ENCODE peak calls at places on chromosomes 11 and 22, in five cellular contexts. B, Y, W, O and T are unnamed samples.

GRCh38 chr11:57474017-57474750 is 13.9 kb downstream of the RTN4RL2 start:
- DNase-seq in B (peak), Y (no peak), W (no peak), O (no peak), T (no peak)

GRCh38 chr11:126423154-126423553 is 67.7 kb downstream of the ST3GAL4 start:
- DNase-seq in B (no peak), Y (no peak), W (no peak), O (no peak), T (no peak)

GRCh38 chr11:78954261-78954660 is 379.6 kb upstream of the NARS2 start:
- DNase-seq in B (no peak), Y (no peak), W (no peak), O (no peak), T (no peak)

GRCh38 chr11:21514298-21514697 is 678.6 kb upstream of the ANO5 start:
- DNase-seq in B (no peak), Y (no peak), W (peak), O (no peak), T (peak)

GRCh38 chr22:17120281-17120680 is 879 bp downstream of the TMEM121B start:
- DNase-seq in B (peak), Y (peak), W (no peak), O (peak), T (peak)

GRCh38 chr11:19344661-19345518 is 104.1 kb upstream of the E2F8 start:
- DNase-seq in B (no peak), Y (peak), W (peak), O (peak), T (peak)

GRCh38 chr22:48581821-48582469 is 1245.7 kb downstream of the BRD1 start:
- DNase-seq in B (no peak), Y (no peak), W (no peak), O (no peak), T (peak)

GRCh38 chr11:70230151-70230839 is 27.2 kb downstream of the FADD start:
- DNase-seq in B (no peak), Y (no peak), W (no peak), O (no peak), T (no peak)

GRCh38 chr11:68297494-68297811 is 14.9 kb upstream of the LRP5 start:
- DNase-seq in B (no peak), Y (no peak), W (no peak), O (no peak), T (no peak)

GRCh38 chr11:12390687-12391110 is 13.3 kb downstream of the PARVA start:
- DNase-seq in B (no peak), Y (no peak), W (no peak), O (no peak), T (peak)

GRCh38 chr22:26367402-26368245 is 61.4 kb upstream of the ASPHD2 start:
- DNase-seq in B (peak), Y (peak), W (peak), O (peak), T (peak)